ENCODE peak calls at places on chromosomes 16 and 17, in four cellular contexts. N is A549, B is left cardiac atrium, C is lung. Q is an unnamed sample.

GRCh38 chr16:11497329-11497805 is 89.4 kb downstream of the LITAF start:
- DNase-seq in N (peak), B (peak), C (peak), Q (peak)

GRCh38 chr16:4244254-4244812 is 2.5 kb upstream of the SRL start:
- DNase-seq in N (no peak), B (no peak), C (no peak), Q (no peak)

GRCh38 chr16:50526249-50526648 is 21.9 kb upstream of the NKD1 start:
- DNase-seq in N (no peak), B (no peak), C (no peak), Q (no peak)

GRCh38 chr17:6752068-6752909 is 3.6 kb upstream of the XAF1 start:
- DNase-seq in N (no peak), B (peak), C (peak), Q (no peak)

GRCh38 chr17:7217113-7217987 is 2.3 kb downstream of the DLG4 start:
- DNase-seq in N (peak), B (peak), C (no peak), Q (peak)

GRCh38 chr17:38918916-38919315 is 6.5 kb upstream of the LASP1NB start:
- DNase-seq in N (no peak), B (no peak), C (no peak), Q (no peak)

GRCh38 chr17:41781404-41782110 is 5.0 kb downstream of the JUP start:
- DNase-seq in N (no peak), B (peak), C (no peak), Q (no peak)

GRCh38 chr17:16398270-16399267 is 16.8 kb upstream of the TRPV2 start:
- DNase-seq in N (no peak), B (no peak), C (no peak), Q (no peak)

GRCh38 chr17:17078832-17079231 is 36.6 kb downstream of the MPRIP start:
- DNase-seq in N (no peak), B (peak), C (no peak), Q (no peak)

GRCh38 chr16:2039286-2040030 is 8.2 kb downstream of the NTHL1 start:
- DNase-seq in N (peak), B (peak), C (peak), Q (no peak)

GRCh38 chr16:709651-710499 is 4.3 kb upstream of the FBXL16 start:
- DNase-seq in N (no peak), B (no peak), C (no peak), Q (no peak)

GRCh38 chr16:69848635-69849545 is 86.8 kb downstream of the WWP2 start:
- DNase-seq in N (no peak), B (peak), C (peak), Q (no peak)

GRCh38 chr16:49281843-49282642 is 405 bp upstream of the CBLN1 start:
- DNase-seq in N (peak), B (peak), C (peak), Q (peak)

GRCh38 chr17:59487161-59487873 is 78.1 kb upstream of the DHX40 start:
- DNase-seq in N (no peak), B (no peak), C (no peak), Q (no peak)

GRCh38 chr16:51097729-51098128 is 53.3 kb downstream of the SALL1 start:
- DNase-seq in N (no peak), B (no peak), C (no peak), Q (no peak)

GRCh38 chr16:30658731-30659506 is 688 bp downstream of the FBRS start:
- DNase-seq in N (peak), B (peak), C (peak), Q (no peak)

GRCh38 chr17:39205112-39205526 is 5.0 kb downstream of the RPL19 start:
- DNase-seq in N (no peak), B (no peak), C (no peak), Q (no peak)

GRCh38 chr17:62724398-62725146 is 83.5 kb downstream of the MARCHF10 start:
- DNase-seq in N (no peak), B (no peak), C (no peak), Q (peak)

GRCh38 chr16:70770968-70771552 is 29.9 kb downstream of the VAC14 start:
- DNase-seq in N (peak), B (no peak), C (peak), Q (peak)

GRCh38 chr16:19177111-19177747 is 9.2 kb downstream of the SYT17 start:
- DNase-seq in N (no peak), B (no peak), C (no peak), Q (no peak)

GRCh38 chr16:85286066-85286712 is 173.9 kb upstream of the CIBAR2 start:
- DNase-seq in N (no peak), B (peak), C (peak), Q (no peak)

GRCh38 chr17:62704381-62704971 is 77.0 kb downstream of the MRC2 start:
- DNase-seq in N (peak), B (peak), C (peak), Q (no peak)

GRCh38 chr16:7268182-7268581 is 64.5 kb upstream of the RBFOX1 start:
- DNase-seq in N (peak), B (no peak), C (no peak), Q (peak)

GRCh38 chr16:57023541-57024249 is 34.3 kb downstream of the NLRC5 start:
- DNase-seq in N (no peak), B (no peak), C (no peak), Q (peak)

GRCh38 chr17:37064956-37065355 is 116.2 kb downstream of the AATF start:
- DNase-seq in N (no peak), B (no peak), C (no peak), Q (no peak)